ENCODE peak calls at places on chromosomes 2 and 18, in five cellular contexts. Y, S, K, L and X are unnamed samples.

GRCh38 chr2:188970201-188970600 is 4.0 kb upstream of the COL3A1 start:
- DNase-seq in L (no peak), Y (no peak), S (no peak), K (no peak), X (no peak)

GRCh38 chr2:128746356-128746755 is 427.7 kb upstream of the HS6ST1 start:
- DNase-seq in Y (peak), L (no peak), S (peak), K (no peak), X (no peak)

GRCh38 chr2:242060212-242060835 is 190.8 kb downstream of the RTP5 start:
- DNase-seq in S (peak), K (no peak), L (no peak), Y (no peak), X (no peak)

GRCh38 chr2:120441744-120442471 is 96.0 kb downstream of the INHBB start:
- DNase-seq in S (peak), Y (peak), L (peak), K (peak), X (no peak)

GRCh38 chr2:113237604-113238003 is 41.1 kb downstream of the PAX8 start:
- DNase-seq in Y (no peak), S (no peak), L (no peak), K (no peak), X (no peak)

GRCh38 chr18:41875094-41875780 is 79.8 kb upstream of the PIK3C3 start:
- DNase-seq in K (no peak), L (no peak), S (peak), Y (no peak), X (no peak)

GRCh38 chr2:101844055-101844635 is 146.6 kb downstream of the MAP4K4 start:
- DNase-seq in K (no peak), L (no peak), S (peak), Y (peak), X (no peak)

GRCh38 chr2:147560810-147561521 is 283.9 kb upstream of the ACVR2A start:
- DNase-seq in Y (no peak), K (no peak), S (peak), L (no peak), X (no peak)

GRCh38 chr18:35268811-35269210 is 21.2 kb downstream of the ZSCAN30 start:
- DNase-seq in K (no peak), L (no peak), Y (no peak), S (no peak), X (no peak)

GRCh38 chr2:2234398-2234797 is 96.7 kb downstream of the MYT1L start:
- DNase-seq in Y (no peak), L (no peak), S (no peak), K (no peak), X (no peak)

GRCh38 chr2:70094978-70095832 is 7.9 kb downstream of the PCBP1 start:
- DNase-seq in Y (no peak), K (no peak), S (no peak), L (peak), X (no peak)

GRCh38 chr18:10036479-10036878 is 122.7 kb downstream of the VAPA start:
- DNase-seq in Y (no peak), L (no peak), S (no peak), K (no peak), X (no peak)

GRCh38 chr18:9849407-9849961 is 36.3 kb upstream of the TXNDC2 start:
- DNase-seq in L (peak), Y (no peak), K (peak), S (no peak), X (no peak)

GRCh38 chr2:77977486-77978063 is 455.4 kb upstream of the LRRTM4 start:
- DNase-seq in Y (no peak), L (no peak), K (no peak), S (peak), X (no peak)

GRCh38 chr18:49767111-49768050 is 46.0 kb downstream of the ACAA2 start:
- DNase-seq in S (no peak), Y (no peak), L (no peak), K (no peak), X (no peak)

GRCh38 chr18:63111549-63112402 is 207.8 kb downstream of the BCL2 start:
- DNase-seq in S (no peak), K (no peak), L (peak), Y (no peak), X (no peak)

GRCh38 chr2:54204476-54204875 is 51.6 kb downstream of the TSPYL6 start:
- DNase-seq in L (no peak), S (no peak), Y (no peak), K (no peak), X (no peak)

GRCh38 chr18:23850215-23850614 is 161.0 kb downstream of the LAMA3 start:
- DNase-seq in S (no peak), Y (no peak), K (no peak), L (no peak), X (no peak)

GRCh38 chr18:49628993-49629795 is 67.3 kb downstream of the LIPG start:
- DNase-seq in Y (peak), K (no peak), L (peak), S (no peak), X (no peak)

GRCh38 chr2:200258881-200259576 is 47.5 kb upstream of the SPATS2L start:
- DNase-seq in K (no peak), L (no peak), S (peak), Y (no peak), X (no peak)

GRCh38 chr2:202037086-202037485 is 3.4 kb downstream of the FZD7 start:
- DNase-seq in S (no peak), L (no peak), Y (no peak), K (no peak), X (no peak)

GRCh38 chr2:2016912-2017311 is 272.6 kb upstream of the PXDN start:
- DNase-seq in K (no peak), Y (no peak), S (no peak), L (no peak), X (no peak)

GRCh38 chr2:159157361-159158045 is 129.0 kb downstream of the WDSUB1 start:
- DNase-seq in L (no peak), K (no peak), Y (no peak), S (no peak), X (no peak)

GRCh38 chr2:16554184-16554583 is 111.5 kb downstream of the CYRIA start:
- DNase-seq in L (no peak), S (no peak), Y (no peak), K (no peak), X (no peak)

GRCh38 chr2:78109272-78109671 is 587.1 kb upstream of the LRRTM4 start:
- DNase-seq in Y (no peak), K (no peak), S (no peak), L (no peak), X (no peak)

GRCh38 chr18:24795129-24795528 is 334.7 kb downstream of the HRH4 start:
- DNase-seq in S (no peak), L (no peak), K (peak), Y (no peak), X (no peak)

GRCh38 chr18:74290831-74291770 is 662 bp downstream of the CYB5A start:
- DNase-seq in Y (peak), K (peak), L (no peak), S (peak), X (no peak)

GRCh38 chr2:120388222-120389035 is 42.5 kb downstream of the INHBB start:
- DNase-seq in S (no peak), Y (no peak), L (peak), K (no peak), X (no peak)

GRCh38 chr2:183063083-183063482 is 15.5 kb upstream of the DUSP19 start:
- DNase-seq in S (peak), K (no peak), L (no peak), Y (no peak), X (no peak)

GRCh38 chr2:204407209-204408070 is 137.8 kb upstream of the PARD3B start:
- DNase-seq in S (peak), Y (no peak), L (no peak), K (no peak), X (no peak)

GRCh38 chr18:61336766-61337165 is 3.5 kb downstream of the CDH20 start:
- DNase-seq in Y (no peak), K (no peak), S (no peak), L (no peak), X (no peak)

GRCh38 chr18:52694804-52695203 is 354.8 kb downstream of the DCC start:
- DNase-seq in S (peak), Y (no peak), K (peak), L (no peak), X (no peak)

GRCh38 chr2:165953655-165954606 is at the start of gene TTC21B:
- DNase-seq in S (peak), K (peak), Y (peak), L (peak), X (peak)

GRCh38 chr2:99659874-99660273 is 170.1 kb upstream of the REV1 start:
- DNase-seq in S (peak), Y (no peak), L (no peak), K (no peak), X (no peak)

GRCh38 chr2:239303711-239304532 is 96.9 kb downstream of the HDAC4 start:
- DNase-seq in S (no peak), L (peak), Y (no peak), K (no peak), X (no peak)

GRCh38 chr2:194383404-194383803 is 1273.6 kb upstream of the SLC39A10 start:
- DNase-seq in K (no peak), S (peak), L (no peak), Y (no peak), X (no peak)

GRCh38 chr2:181393472-181393871 is 63.7 kb upstream of the ITGA4 start:
- DNase-seq in K (no peak), Y (no peak), L (no peak), S (peak), X (no peak)